ENCODE peak calls at places on chromosomes 11 and 22, in ten cellular contexts. C is transverse colon, L is GM12878, U is A549, X is sigmoid colon, V is mesendoderm, H is mucosa of descending colon, T is adrenal gland, W is DND-41, O is mammary epithelial cell. K is an unnamed sample.

GRCh38 chr22:42991010-42991651 is 23.8 kb downstream of the PACSIN2 start:
- DNase-seq in C (peak; percentile 69), W (no peak), V (no peak), H (peak; percentile 62), L (no peak), X (peak; percentile 52), O (peak; percentile 76), T (peak; percentile 79), U (no peak), K (no peak)

GRCh38 chr11:561148-562003 is 606 bp downstream of the RASSF7 start:
- DNase-seq in V (peak; percentile 37), U (peak; percentile 78), C (peak; percentile 90), W (peak; percentile 41), H (peak; percentile 91), T (no peak), X (no peak), L (no peak), O (peak; percentile 68), K (peak; percentile 75)

GRCh38 chr11:128424867-128425285 is 162.5 kb downstream of the ETS1 start:
- DNase-seq in C (peak; percentile 86), H (peak; percentile 88), X (no peak), T (no peak), O (no peak), U (no peak), V (peak; percentile 51), W (no peak), L (no peak), K (no peak)

GRCh38 chr11:5808500-5809121 is at the start of gene OR52N2:
- DNase-seq in H (peak; percentile 62), C (peak; percentile 73), T (peak; percentile 75), W (peak; percentile 67), V (peak; percentile 80), U (peak; percentile 20), X (peak; percentile 80), O (peak; percentile 51), L (peak; percentile 53), K (peak; percentile 90)

GRCh38 chr22:49807780-49808708 is 19.6 kb downstream of the BRD1 start:
- DNase-seq in U (no peak), L (no peak), T (no peak), C (no peak), X (no peak), V (no peak), H (no peak), W (no peak), O (no peak), K (no peak)

GRCh38 chr11:74680703-74681531 is 50.3 kb downstream of the CHRDL2 start:
- DNase-seq in V (no peak), W (no peak), T (peak; percentile 12), C (peak; percentile 6), U (no peak), O (no peak), X (no peak), H (no peak), L (no peak), K (peak; percentile 29)

GRCh38 chr11:116853461-116854073 is 16.1 kb upstream of the APOA1 start:
- DNase-seq in L (peak; percentile 90), C (peak; percentile 48), W (peak; percentile 83), O (peak; percentile 96), H (no peak), X (no peak), U (no peak), T (no peak), V (no peak), K (no peak)

GRCh38 chr11:118938491-118939411 is 13.0 kb upstream of the BCL9L start:
- DNase-seq in C (peak; percentile 33), T (no peak), L (no peak), W (no peak), X (no peak), H (no peak), V (no peak), O (peak; percentile 97), U (no peak), K (peak; percentile 41)

GRCh38 chr11:45152740-45153595 is 6.5 kb downstream of the PRDM11 start:
- DNase-seq in V (no peak), T (no peak), U (no peak), X (peak; percentile 54), O (no peak), W (no peak), C (no peak), L (no peak), H (no peak), K (no peak)

GRCh38 chr11:31805629-31806185 is 5.4 kb downstream of the PAX6 start:
- DNase-seq in V (peak; percentile 41), L (no peak), H (no peak), T (no peak), X (no peak), C (no peak), U (no peak), O (no peak), W (no peak), K (peak; percentile 83)

GRCh38 chr11:44726278-44727113 is at the start of gene TSPAN18:
- DNase-seq in L (peak; percentile 13), U (no peak), O (no peak), C (no peak), V (peak; percentile 94), T (peak; percentile 42), W (no peak), X (peak; percentile 68), H (peak; percentile 37), K (peak; percentile 92)

GRCh38 chr22:29109853-29110252 is 37.0 kb downstream of the KREMEN1 start:
- DNase-seq in L (no peak), H (no peak), W (no peak), C (no peak), U (no peak), V (no peak), X (no peak), T (no peak), O (no peak), K (no peak)

GRCh38 chr11:71248656-71249055 is 3.7 kb downstream of the SHANK2 start:
- DNase-seq in X (peak; percentile 55), W (no peak), C (no peak), V (no peak), L (no peak), O (no peak), U (no peak), H (no peak), T (no peak), K (no peak)

GRCh38 chr11:74022541-74022940 is 13.7 kb upstream of the UCP3 start:
- DNase-seq in C (no peak), O (no peak), X (no peak), H (no peak), V (no peak), W (no peak), T (no peak), L (no peak), U (no peak), K (no peak)

GRCh38 chr11:62553839-62554361 is 7.3 kb upstream of the AHNAK start:
- DNase-seq in T (no peak), H (no peak), V (no peak), X (no peak), C (peak; percentile 62), L (no peak), W (no peak), U (peak; percentile 92), O (peak; percentile 88), K (peak; percentile 55)

GRCh38 chr11:19770277-19770676 is 57.6 kb downstream of the NAV2 start:
- DNase-seq in V (no peak), W (no peak), T (no peak), X (no peak), L (no peak), O (no peak), C (no peak), U (no peak), H (no peak), K (no peak)
- H3K4me1 ChIP-seq in V (peaks cover 9% of the 10 kb centered on the region), W (no peaks in the 10 kb centered on the region), T (no peaks in the 10 kb centered on the region), X (no peaks in the 10 kb centered on the region), L (peaks cover 9% of the 10 kb centered on the region), O (no peaks in the 10 kb centered on the region), C (peaks cover 7% of the 10 kb centered on the region), U (no peaks in the 10 kb centered on the region), H (no peaks in the 10 kb centered on the region), K (peaks cover 12% of the 10 kb centered on the region)

DNA sequence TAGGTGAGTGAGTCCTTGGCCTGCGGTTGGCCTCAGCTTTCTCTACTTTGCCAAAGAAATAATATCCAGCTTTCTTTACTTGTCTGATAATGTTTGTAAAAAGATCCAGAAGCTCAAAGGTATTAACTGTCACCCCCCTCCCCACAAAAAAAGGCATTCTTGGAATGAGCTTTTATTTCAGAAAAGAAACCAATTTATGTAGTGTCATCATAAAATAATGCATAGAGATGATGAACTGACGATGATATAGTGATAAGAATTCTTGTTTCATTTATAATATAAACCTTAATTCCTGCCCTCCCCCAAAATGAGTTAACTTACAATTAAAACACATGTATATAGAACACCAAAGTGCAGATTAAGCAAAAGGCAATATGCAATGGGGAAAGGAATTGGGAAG is 191.4 kb downstream of the LARGE1 start:
- DNase-seq in V (no peak), H (no peak), U (no peak), O (no peak), X (no peak), L (no peak), W (no peak), T (no peak), C (no peak), K (no peak)
- H3K4me1 ChIP-seq in V (peaks cover 4% of the 10 kb centered on the region), H (no peaks in the 10 kb centered on the region), U (peaks cover 6% of the 10 kb centered on the region), O (no peaks in the 10 kb centered on the region), X (no peaks in the 10 kb centered on the region), L (no peaks in the 10 kb centered on the region), W (no peaks in the 10 kb centered on the region), T (peaks cover 9% of the 10 kb centered on the region), C (no peaks in the 10 kb centered on the region), K (peaks cover 4% of the 10 kb centered on the region)

GRCh38 chr11:120191058-120191457 is 19.8 kb upstream of the OAF start:
- DNase-seq in U (no peak), H (no peak), T (no peak), L (no peak), O (no peak), X (no peak), W (no peak), C (no peak), V (peak; percentile 55), K (peak; percentile 66)

GRCh38 chr11:120186408-120186798 is 24.4 kb upstream of the OAF start:
- DNase-seq in X (peak; percentile 39), V (no peak), W (no peak), H (no peak), O (no peak), L (no peak), C (no peak), U (no peak), T (peak; percentile 2), K (no peak)

GRCh38 chr11:120188371-120188770 is 22.5 kb upstream of the OAF start:
- DNase-seq in U (no peak), T (peak; percentile 8), O (no peak), C (no peak), V (no peak), L (no peak), X (peak; percentile 53), H (peak; percentile 37), W (no peak), K (no peak)

GRCh38 chr11:120186799-120187591 is 23.8 kb upstream of the OAF start:
- DNase-seq in U (no peak), W (no peak), H (peak; percentile 70), V (no peak), T (peak; percentile 17), X (peak; percentile 74), C (peak; percentile 73), L (peak; percentile 50), O (peak; percentile 93), K (peak; percentile 38)

GRCh38 chr11:120188831-120189455 is 21.9 kb upstream of the OAF start:
- DNase-seq in C (no peak), L (no peak), U (no peak), H (peak; percentile 38), W (no peak), O (no peak), X (peak; percentile 35), T (no peak), V (no peak), K (no peak)
- H3K4me1 ChIP-seq in C (peaks cover 45% of the 10 kb centered on the region), L (peaks cover 8% of the 10 kb centered on the region), U (no peaks in the 10 kb centered on the region), H (peaks cover 57% of the 10 kb centered on the region), W (no peaks in the 10 kb centered on the region), O (peaks cover 8% of the 10 kb centered on the region), X (no peaks in the 10 kb centered on the region), T (peaks cover 18% of the 10 kb centered on the region), V (no peaks in the 10 kb centered on the region), K (no peaks in the 10 kb centered on the region)

GRCh38 chr11:111439905-111440304 is 60.8 kb upstream of the POU2AF1 start:
- DNase-seq in V (no peak), O (no peak), W (no peak), C (no peak), H (no peak), U (no peak), T (no peak), X (peak; percentile 18), L (no peak), K (no peak)
- H3K4me1 ChIP-seq in V (no peaks in the 10 kb centered on the region), O (no peaks in the 10 kb centered on the region), W (peaks cover 63% of the 10 kb centered on the region), C (peaks cover 31% of the 10 kb centered on the region), H (peaks cover 6% of the 10 kb centered on the region), U (no peaks in the 10 kb centered on the region), T (no peaks in the 10 kb centered on the region), X (no peaks in the 10 kb centered on the region), L (no peaks in the 10 kb centered on the region), K (peaks cover 5% of the 10 kb centered on the region)